ENCODE peak calls at places on chromosomes 6 and 20, in eight cellular contexts. R is bronchial epithelial cell; W is LNCaP clone FGC; S is MV-4-11; Y is islet precursor cell; C is retinal pigment epithelial cell; Z is effector memory CD4-positive, alpha-beta T cell; K is ovary. N is an unnamed sample.

GRCh38 chr6:153092082-153093013 is 38.7 kb downstream of the RGS17 start:
- DNase-seq in Z (no peak), R (peak; percentile 93), K (no peak), W (no peak), C (no peak), Y (no peak), S (peak; percentile 95), N (no peak)

GRCh38 chr6:125300992-125301434 is 754 bp downstream of the HDDC2 start:
- DNase-seq in K (no peak), Y (no peak), R (peak; percentile 13), Z (no peak), W (no peak), S (peak; percentile 25), C (no peak), N (no peak)

GRCh38 chr6:113457156-113457555 is 400.0 kb upstream of the MARCKS start:
- DNase-seq in Y (no peak), S (no peak), Z (no peak), R (no peak), C (peak; percentile 72), W (no peak), K (no peak), N (no peak)

GRCh38 chr20:855466-856360 is 22.2 kb downstream of the FAM110A start:
- DNase-seq in S (no peak), C (no peak), W (no peak), Y (no peak), R (peak; percentile 87), Z (no peak), K (no peak), N (no peak)

GRCh38 chr20:47921306-47922279 is 136.3 kb upstream of the SULF2 start:
- DNase-seq in K (no peak), C (no peak), W (no peak), Z (no peak), R (peak; percentile 12), Y (no peak), S (no peak), N (no peak)

GRCh38 chr6:191487-192312 is 100.6 kb upstream of the DUSP22 start:
- DNase-seq in Z (no peak), K (no peak), W (no peak), Y (peak; percentile 43), C (no peak), R (no peak), S (no peak), N (no peak)

GRCh38 chr20:10328897-10329255 is 105.1 kb downstream of the MKKS start:
- DNase-seq in W (no peak), S (no peak), K (no peak), Y (no peak), Z (no peak), C (no peak), R (no peak), N (no peak)

GRCh38 chr20:32544893-32545840 is 40.0 kb downstream of the NOL4L start:
- DNase-seq in K (no peak), R (no peak), C (no peak), Z (no peak), W (no peak), S (no peak), Y (peak; percentile 95), N (no peak)

GRCh38 chr6:9532621-9533557 is 882.0 kb downstream of the TFAP2A start:
- DNase-seq in R (peak; percentile 38), S (no peak), K (no peak), W (no peak), C (no peak), Y (peak; percentile 71), Z (no peak), N (no peak)

GRCh38 chr6:127547215-127547614 is 28.1 kb upstream of the MTCL3 start:
- DNase-seq in Z (no peak), Y (peak; percentile 59), K (no peak), S (peak; percentile 5), R (no peak), W (no peak), C (no peak), N (no peak)

GRCh38 chr20:10487354-10488115 is 52.4 kb downstream of the SLX4IP start:
- DNase-seq in Z (no peak), Y (no peak), K (no peak), W (no peak), R (peak; percentile 75), C (no peak), S (peak; percentile 70), N (no peak)

GRCh38 chr20:45433316-45433715 is 17.4 kb downstream of the PIGT start:
- DNase-seq in Z (no peak), R (no peak), Y (no peak), W (no peak), S (no peak), K (peak; percentile 66), C (peak; percentile 59), N (no peak)

GRCh38 chr6:11772109-11772830 is 6.3 kb downstream of the ADTRP start:
- DNase-seq in W (no peak), K (no peak), Z (no peak), C (peak; percentile 84), S (peak; percentile 70), Y (peak; percentile 78), R (peak; percentile 98), N (no peak)

GRCh38 chr20:57819981-57820380 is 110.2 kb upstream of the PMEPA1 start:
- DNase-seq in R (no peak), S (no peak), W (no peak), C (no peak), Z (no peak), Y (peak; percentile 32), K (no peak), N (no peak)

GRCh38 chr6:88301888-88302768 is 136.0 kb upstream of the CNR1 start:
- DNase-seq in W (no peak), Y (no peak), Z (no peak), K (no peak), C (no peak), R (no peak), S (peak; percentile 6), N (no peak)

GRCh38 chr6:10414766-10415592 is at the start of gene TFAP2A:
- DNase-seq in R (peak; percentile 87), Z (no peak), W (no peak), Y (peak; percentile 83), C (no peak), K (no peak), S (no peak), N (no peak)

N was measured in T-helper 22 cell.